ENCODE peak calls at places on chromosomes 11 and 22, in five cellular contexts. M is WERI-Rb-1, I is prostate gland, G is dorsolateral prefrontal cortex, C is adrenal gland. Y is an unnamed sample.

GRCh38 chr11:2752204-2752772 is 52.5 kb upstream of the KCNQ1OT1 start:
- DNase-seq in C (no peak), I (no peak), G (no peak), M (peak; percentile 4), Y (no peak)

GRCh38 chr22:44261861-44262595 is 50.7 kb downstream of the SHISAL1 start:
- DNase-seq in I (no peak), G (no peak), M (no peak), C (peak; percentile 12), Y (no peak)

GRCh38 chr11:1771273-1771672 is 7.5 kb upstream of the CTSD start:
- DNase-seq in C (no peak), M (no peak), G (peak; percentile 40), I (no peak), Y (no peak)

GRCh38 chr11:91688672-91689071 is 535.9 kb upstream of the FAT3 start:
- DNase-seq in I (no peak), G (no peak), C (no peak), M (no peak), Y (no peak)

GRCh38 chr22:48902001-48902869 is 925.4 kb downstream of the BRD1 start:
- DNase-seq in G (no peak), M (no peak), C (no peak), I (no peak), Y (no peak)

GRCh38 chr11:63614136-63614664 is at the start of gene PLAAT3:
- DNase-seq in C (peak; percentile 79), I (no peak), G (peak; percentile 88), M (peak; percentile 34), Y (peak; percentile 78)

GRCh38 chr11:104672897-104673296 is 225.4 kb downstream of the CASP12 start:
- DNase-seq in G (no peak), M (no peak), C (no peak), I (no peak), Y (no peak)

GRCh38 chr11:2770556-2771301 is 70.9 kb upstream of the KCNQ1OT1 start:
- DNase-seq in G (no peak), I (no peak), M (peak; percentile 7), C (peak; percentile 10), Y (peak; percentile 6)

GRCh38 chr11:10348650-10349280 is 43.9 kb downstream of the ADM start:
- DNase-seq in M (no peak), C (no peak), I (peak; percentile 56), G (no peak), Y (no peak)

GRCh38 chr11:97259884-97260283 is 870.1 kb downstream of the JRKL start:
- DNase-seq in I (no peak), G (no peak), M (no peak), C (no peak), Y (no peak)

GRCh38 chr11:111697910-111698309 is 68.3 kb downstream of the PPP2R1B start:
- DNase-seq in G (no peak), C (no peak), M (no peak), I (no peak), Y (no peak)

GRCh38 chr11:93849751-93850584 is 450 bp downstream of the VSTM5 start:
- DNase-seq in C (peak; percentile 30), G (peak; percentile 46), M (peak; percentile 56), I (no peak), Y (peak; percentile 40)

GRCh38 chr11:118398797-118399564 is 2.4 kb upstream of the ATP5MG start:
- DNase-seq in C (no peak), M (no peak), G (no peak), I (no peak), Y (no peak)

GRCh38 chr11:134678744-134679143 is 266.7 kb upstream of the B3GAT1 start:
- DNase-seq in G (no peak), I (peak; percentile 3), C (no peak), M (no peak), Y (no peak)

GRCh38 chr11:101880208-101880607 is 34.6 kb upstream of the CEP126 start:
- DNase-seq in C (no peak), G (no peak), I (no peak), M (peak; percentile 8), Y (no peak)

GRCh38 chr11:102476812-102477211 is 24.2 kb upstream of the TMEM123 start:
- DNase-seq in I (peak; percentile 61), M (no peak), C (no peak), G (no peak), Y (no peak)

GRCh38 chr22:17965538-17966402 is 58.6 kb downstream of the MICAL3 start:
- DNase-seq in C (no peak), M (no peak), I (no peak), G (no peak), Y (no peak)

GRCh38 chr11:8258289-8258688 is 5.4 kb downstream of the LMO1 start:
- DNase-seq in G (peak; percentile 48), M (no peak), I (no peak), C (no peak), Y (no peak)

GRCh38 chr22:36806824-36807223 is 10.0 kb downstream of the PVALB start:
- DNase-seq in G (no peak), M (no peak), C (no peak), I (no peak), Y (no peak)

GRCh38 chr11:36333897-36334296 is 37.8 kb downstream of the PRR5L start:
- DNase-seq in G (no peak), M (no peak), I (no peak), C (peak; percentile 11), Y (no peak)

GRCh38 chr22:30876925-30877553 is 91.5 kb downstream of the MORC2 start:
- DNase-seq in C (peak; percentile 84), I (no peak), M (no peak), G (peak; percentile 79), Y (no peak)

GRCh38 chr11:46436113-46436512 is 44.5 kb upstream of the CHRM4 start:
- DNase-seq in M (no peak), G (no peak), C (no peak), I (no peak), Y (no peak)

GRCh38 chr11:17546240-17546639 is 819 bp upstream of the OTOG start:
- DNase-seq in G (no peak), I (no peak), C (no peak), M (no peak), Y (no peak)

GRCh38 chr22:40070701-40071100 is 75.9 kb downstream of the FAM83F start:
- DNase-seq in M (no peak), C (no peak), I (no peak), G (no peak), Y (no peak)